ENCODE peak calls at places on chromosome 12, in four cellular contexts. F is HL-60, W is uterus, E is NCI-H460. I is an unnamed sample.

GRCh38 chr12:26810330-26810729 is 22.7 kb downstream of the ITPR2 start:
- DNase-seq in F (no peak), W (peak; percentile 52), E (no peak), I (peak; percentile 80)

GRCh38 chr12:116314477-116314876 is 37.0 kb upstream of the MED13L start:
- DNase-seq in F (peak; percentile 87), W (no peak), E (no peak), I (no peak)

GRCh38 chr12:21881950-21882349 is 59.3 kb downstream of the ABCC9 start:
- DNase-seq in W (peak; percentile 39), F (no peak), E (no peak), I (no peak)

GRCh38 chr12:122873540-122873939 is 22.4 kb downstream of the VPS37B start:
- DNase-seq in E (no peak), F (no peak), W (no peak), I (no peak)

GRCh38 chr12:34399631-34400422 is 377.5 kb downstream of the ALG10 start:
- DNase-seq in W (peak; percentile 10), E (no peak), F (no peak), I (no peak)

GRCh38 chr12:54019924-54020586 is 8.2 kb upstream of the HOXC6 start:
- DNase-seq in W (no peak), E (no peak), F (no peak), I (no peak)

GRCh38 chr12:94817695-94818075 is 167.3 kb upstream of the TMCC3 start:
- DNase-seq in E (no peak), F (no peak), W (no peak), I (no peak)

GRCh38 chr12:89959188-89959587 is 250.6 kb upstream of the ATP2B1 start:
- DNase-seq in E (no peak), W (no peak), F (no peak), I (no peak)

GRCh38 chr12:113030875-113031525 is 25.5 kb upstream of the DTX1 start:
- DNase-seq in W (no peak), E (peak; percentile 61), F (no peak), I (peak; percentile 64)

GRCh38 chr12:4587108-4587507 is 25.1 kb downstream of the DYRK4 start:
- DNase-seq in F (no peak), W (no peak), E (no peak), I (no peak)

GRCh38 chr12:123479442-123480180 is 21.7 kb downstream of the SNRNP35 start:
- DNase-seq in W (no peak), F (no peak), E (no peak), I (no peak)

GRCh38 chr12:20525064-20525610 is 156.8 kb downstream of the PDE3A start:
- DNase-seq in E (no peak), W (no peak), F (no peak), I (peak; percentile 88)

GRCh38 chr12:95881331-95881955 is 22.7 kb downstream of the SNRPF start:
- DNase-seq in F (no peak), E (no peak), W (no peak), I (peak; percentile 38)

GRCh38 chr12:71626768-71627167 is 36.9 kb downstream of the ZFC3H1 start:
- DNase-seq in E (no peak), W (no peak), F (no peak), I (peak; percentile 16)

GRCh38 chr12:70927356-70927755 is 6.8 kb upstream of the PTPRR start:
- DNase-seq in W (no peak), F (no peak), E (no peak), I (no peak)

GRCh38 chr12:57479043-57479375 is 657 bp downstream of the ARHGAP9 start:
- DNase-seq in F (no peak), W (no peak), E (no peak), I (no peak)

GRCh38 chr12:12221560-12221959 is 45.3 kb downstream of the LRP6 start:
- DNase-seq in W (no peak), F (no peak), E (no peak), I (no peak)

GRCh38 chr12:70603044-70603443 is 34.2 kb downstream of the PTPRB start:
- DNase-seq in E (no peak), F (no peak), W (no peak), I (peak; percentile 13)

GRCh38 chr12:113929312-113929989 is 36.7 kb downstream of the RBM19 start:
- DNase-seq in F (no peak), E (no peak), W (no peak), I (no peak)

GRCh38 chr12:10167588-10167987 is 4.3 kb downstream of the OLR1 start:
- DNase-seq in W (no peak), F (peak; percentile 68), E (no peak), I (peak; percentile 68)

GRCh38 chr12:43988838-43989560 is 153.1 kb downstream of the TMEM117 start:
- DNase-seq in F (no peak), E (no peak), W (no peak), I (peak; percentile 35)

GRCh38 chr12:109566424-109566823 is 6.9 kb downstream of the MMAB start:
- DNase-seq in E (no peak), F (no peak), W (no peak), I (no peak)

I was measured in iris pigment epithelial cell.